ENCODE peak calls at places on chromosomes 3 and 15, in ten cellular contexts. One of them, this sample, is unnamed.

GRCh38 chr15:33068007-33068441 is 126.5 kb downstream of the FMN1 start:
- DNase-seq in dorsolateral prefrontal cortex: no peak
- DNase-seq in ELR: peak; percentile 77
- DNase-seq in BJ: peak; percentile 14
- DNase-seq in nephron progenitor cell: peak; percentile 20
- DNase-seq in HEK293T: peak; percentile 19
- DNase-seq in activated T-cell treated with anti-CD3 and anti-CD28 coated beads for 48 hours: no peak
- DNase-seq in memory B cell: no peak
- DNase-seq in foreskin fibroblast: peak; percentile 75
- DNase-seq in AG09319: no peak
- DNase-seq in this sample: peak; percentile 83

GRCh38 chr3:62521464-62522105 is 148.2 kb upstream of the FEZF2 start:
- DNase-seq in memory B cell: no peak
- DNase-seq in nephron progenitor cell: no peak
- DNase-seq in foreskin fibroblast: no peak
- DNase-seq in ELR: no peak
- DNase-seq in dorsolateral prefrontal cortex: no peak
- DNase-seq in HEK293T: no peak
- DNase-seq in AG09319: no peak
- DNase-seq in BJ: no peak
- DNase-seq in activated T-cell treated with anti-CD3 and anti-CD28 coated beads for 48 hours: no peak
- DNase-seq in this sample: no peak

GRCh38 chr3:117630885-117631284 is 921.3 kb downstream of the TUSC7 start:
- DNase-seq in AG09319: no peak
- DNase-seq in ELR: no peak
- DNase-seq in HEK293T: no peak
- DNase-seq in nephron progenitor cell: no peak
- DNase-seq in memory B cell: no peak
- DNase-seq in BJ: no peak
- DNase-seq in foreskin fibroblast: peak; percentile 5
- DNase-seq in activated T-cell treated with anti-CD3 and anti-CD28 coated beads for 48 hours: no peak
- DNase-seq in dorsolateral prefrontal cortex: no peak
- DNase-seq in this sample: no peak

GRCh38 chr3:129482721-129483120 is 42.7 kb downstream of the IFT122 start:
- DNase-seq in nephron progenitor cell: no peak
- DNase-seq in ELR: no peak
- DNase-seq in foreskin fibroblast: no peak
- DNase-seq in HEK293T: peak; percentile 17
- DNase-seq in activated T-cell treated with anti-CD3 and anti-CD28 coated beads for 48 hours: no peak
- DNase-seq in memory B cell: no peak
- DNase-seq in dorsolateral prefrontal cortex: no peak
- DNase-seq in BJ: no peak
- DNase-seq in AG09319: no peak
- DNase-seq in this sample: no peak

GRCh38 chr3:133475245-133476010 is 75.6 kb downstream of the BFSP2 start:
- DNase-seq in BJ: no peak
- DNase-seq in AG09319: no peak
- DNase-seq in nephron progenitor cell: no peak
- DNase-seq in HEK293T: no peak
- DNase-seq in activated T-cell treated with anti-CD3 and anti-CD28 coated beads for 48 hours: no peak
- DNase-seq in memory B cell: peak; percentile 33
- DNase-seq in foreskin fibroblast: no peak
- DNase-seq in ELR: no peak
- DNase-seq in dorsolateral prefrontal cortex: no peak
- DNase-seq in this sample: no peak

GRCh38 chr3:77186728-77187127 is 146.8 kb downstream of the ROBO2 start:
- DNase-seq in activated T-cell treated with anti-CD3 and anti-CD28 coated beads for 48 hours: no peak
- DNase-seq in AG09319: no peak
- DNase-seq in ELR: no peak
- DNase-seq in HEK293T: no peak
- DNase-seq in nephron progenitor cell: no peak
- DNase-seq in BJ: no peak
- DNase-seq in foreskin fibroblast: peak; percentile 42
- DNase-seq in memory B cell: no peak
- DNase-seq in dorsolateral prefrontal cortex: no peak
- DNase-seq in this sample: no peak

GRCh38 chr3:25581823-25582222 is 82.9 kb downstream of the TOP2B start:
- DNase-seq in AG09319: no peak
- DNase-seq in activated T-cell treated with anti-CD3 and anti-CD28 coated beads for 48 hours: no peak
- DNase-seq in BJ: no peak
- DNase-seq in nephron progenitor cell: no peak
- DNase-seq in ELR: peak; percentile 60
- DNase-seq in HEK293T: no peak
- DNase-seq in memory B cell: no peak
- DNase-seq in foreskin fibroblast: no peak
- DNase-seq in dorsolateral prefrontal cortex: no peak
- DNase-seq in this sample: peak; percentile 66

GRCh38 chr15:84781505-84781904 is 33.1 kb downstream of the ZNF592 start:
- DNase-seq in foreskin fibroblast: peak; percentile 35
- DNase-seq in nephron progenitor cell: no peak
- DNase-seq in HEK293T: no peak
- DNase-seq in BJ: no peak
- DNase-seq in dorsolateral prefrontal cortex: no peak
- DNase-seq in ELR: no peak
- DNase-seq in AG09319: no peak
- DNase-seq in memory B cell: no peak
- DNase-seq in activated T-cell treated with anti-CD3 and anti-CD28 coated beads for 48 hours: no peak
- DNase-seq in this sample: no peak

GRCh38 chr3:13009132-13009945 is 63.9 kb downstream of the IQSEC1 start:
- DNase-seq in dorsolateral prefrontal cortex: no peak
- DNase-seq in foreskin fibroblast: no peak
- DNase-seq in BJ: no peak
- DNase-seq in activated T-cell treated with anti-CD3 and anti-CD28 coated beads for 48 hours: peak; percentile 39
- DNase-seq in AG09319: no peak
- DNase-seq in ELR: no peak
- DNase-seq in memory B cell: peak; percentile 78
- DNase-seq in nephron progenitor cell: no peak
- DNase-seq in HEK293T: no peak
- DNase-seq in this sample: peak; percentile 57

GRCh38 chr15:27592036-27592725 is 506.9 kb downstream of the OCA2 start:
- DNase-seq in activated T-cell treated with anti-CD3 and anti-CD28 coated beads for 48 hours: no peak
- DNase-seq in foreskin fibroblast: no peak
- DNase-seq in ELR: no peak
- DNase-seq in dorsolateral prefrontal cortex: no peak
- DNase-seq in BJ: no peak
- DNase-seq in AG09319: no peak
- DNase-seq in memory B cell: no peak
- DNase-seq in HEK293T: no peak
- DNase-seq in nephron progenitor cell: peak; percentile 12
- DNase-seq in this sample: peak; percentile 7

GRCh38 chr3:164208026-164208425 is 870.3 kb downstream of the SI start:
- DNase-seq in activated T-cell treated with anti-CD3 and anti-CD28 coated beads for 48 hours: no peak
- DNase-seq in nephron progenitor cell: no peak
- DNase-seq in memory B cell: no peak
- DNase-seq in ELR: peak; percentile 65
- DNase-seq in HEK293T: no peak
- DNase-seq in dorsolateral prefrontal cortex: no peak
- DNase-seq in BJ: no peak
- DNase-seq in AG09319: no peak
- DNase-seq in foreskin fibroblast: no peak
- DNase-seq in this sample: no peak

GRCh38 chr15:28013976-28014375 is 85.1 kb downstream of the OCA2 start:
- DNase-seq in memory B cell: no peak
- DNase-seq in BJ: no peak
- DNase-seq in ELR: no peak
- DNase-seq in dorsolateral prefrontal cortex: no peak
- DNase-seq in activated T-cell treated with anti-CD3 and anti-CD28 coated beads for 48 hours: no peak
- DNase-seq in HEK293T: no peak
- DNase-seq in nephron progenitor cell: no peak
- DNase-seq in AG09319: no peak
- DNase-seq in foreskin fibroblast: no peak
- DNase-seq in this sample: no peak

This sample was measured in RPMI7951.